ENCODE peak calls at places on chromosome 10, in nine cellular contexts. A is aorta; V is fibroblast of lung; U is PC-3; Q is sigmoid colon; I is psoas muscle; X is SJSA1; W is body of pancreas; D is CD4-positive, CD25-positive, alpha-beta regulatory T cell. K is an unnamed sample. For H3K9me3 and H3K27me3, the result is how much of the 10 kb centered on the place peaks cover.

GRCh38 chr10:22681783-22682183 is 32.6 kb downstream of the PIP4K2A start:
- DNase-seq in A (no peak), D (peak), V (peak), Q (no peak), I (no peak), W (no peak), X (peak), U (peak), K (no peak)

GRCh38 chr10:44310762-44311562 is 73.9 kb downstream of the CXCL12 start:
- DNase-seq in A (peak), Q (peak), W (peak), D (peak), I (peak), X (peak), V (peak), U (peak), K (no peak)

GRCh38 chr10:27912241-27912640 is 86.6 kb downstream of the ODAD2 start:
- DNase-seq in I (no peak), W (no peak), V (peak), Q (no peak), D (no peak), X (no peak), U (no peak), A (no peak), K (peak)

GRCh38 chr10:4926400-4926799 is 36.8 kb upstream of the AKR1C1 start:
- DNase-seq in V (no peak), A (no peak), U (no peak), W (no peak), I (no peak), D (no peak), Q (no peak), X (no peak), K (no peak)

GRCh38 chr10:128921389-128922022 is 545.5 kb upstream of the MGMT start:
- DNase-seq in A (no peak), U (no peak), I (no peak), V (no peak), Q (no peak), X (no peak), W (no peak), D (no peak), K (no peak)

GRCh38 chr10:129831150-129831549 is 132.9 kb downstream of the EBF3 start:
- DNase-seq in U (no peak), X (no peak), Q (no peak), I (no peak), V (no peak), D (no peak), A (no peak), W (no peak), K (no peak)

GRCh38 chr10:125411724-125412123 is 251.4 kb upstream of the CTBP2 start:
- DNase-seq in I (no peak), A (no peak), Q (no peak), U (peak), D (no peak), W (no peak), X (peak), V (peak), K (peak)

GRCh38 chr10:14839305-14839695 is 1.2 kb downstream of the HSPA14 start:
- DNase-seq in W (peak), V (peak), D (no peak), X (no peak), U (no peak), I (no peak), A (no peak), Q (no peak), K (peak)

GRCh38 chr10:112246-112645 is 23.0 kb upstream of the ZMYND11 start:
- DNase-seq in A (no peak), U (peak), V (no peak), Q (no peak), I (no peak), W (no peak), X (no peak), D (no peak), K (no peak)

GRCh38 chr10:107341281-107341680 is 176.8 kb upstream of the SORCS1 start:
- DNase-seq in U (peak), A (no peak), X (no peak), Q (no peak), I (no peak), W (no peak), D (no peak), V (no peak), K (no peak)

GRCh38 chr10:124180947-124181549 is 87.7 kb upstream of the CHST15 start:
- DNase-seq in W (no peak), U (peak), Q (no peak), D (no peak), I (no peak), X (no peak), V (peak), A (no peak), K (no peak)

GRCh38 chr10:19922236-19922963 is 106.2 kb downstream of the PLXDC2 start:
- DNase-seq in A (no peak), I (no peak), X (no peak), U (peak), V (peak), W (no peak), D (no peak), Q (no peak), K (no peak)

GRCh38 chr10:95508730-95509129 is 52.4 kb downstream of the SORBS1 start:
- DNase-seq in Q (no peak), U (no peak), X (no peak), W (no peak), A (no peak), V (no peak), I (no peak), D (no peak), K (no peak)

GRCh38 chr10:7111089-7111488 is 299.7 kb downstream of the SFMBT2 start:
- DNase-seq in U (no peak), D (no peak), X (no peak), V (no peak), I (no peak), Q (no peak), A (no peak), W (no peak), K (no peak)

GRCh38 chr10:73584737-73585136 is 6.4 kb downstream of the USP54 start:
- DNase-seq in D (no peak), W (no peak), V (no peak), I (no peak), Q (no peak), A (no peak), X (no peak), U (peak), K (peak)

GRCh38 chr10:48233643-48234042 is 40.9 kb downstream of the FRMPD2 start:
- DNase-seq in U (no peak), I (no peak), W (no peak), X (no peak), V (no peak), Q (no peak), A (no peak), D (no peak), K (no peak)

GRCh38 chr10:63286754-63287264 is 153.7 kb downstream of the NRBF2 start:
- DNase-seq in I (no peak), U (peak), Q (no peak), X (no peak), W (no peak), D (no peak), V (no peak), A (no peak), K (no peak)

GRCh38 chr10:122468923-122469781 is 7.8 kb downstream of the HTRA1 start:
- DNase-seq in V (peak), W (no peak), A (no peak), Q (no peak), D (no peak), U (peak), X (peak), I (no peak), K (peak)

GRCh38 chr10:29305031-29305335 is 16.1 kb downstream of the LYZL1 start:
- DNase-seq in Q (no peak), W (no peak), U (no peak), I (no peak), V (no peak), A (no peak), X (no peak), D (no peak), K (no peak)

GRCh38 chr10:29304259-29305030 is 15.6 kb downstream of the LYZL1 start:
- DNase-seq in V (peak), U (peak), A (no peak), Q (peak), D (peak), X (peak), I (no peak), W (peak), K (peak)

GRCh38 chr10:29302499-29302898 is 13.6 kb downstream of the LYZL1 start:
- DNase-seq in Q (no peak), I (no peak), D (no peak), V (no peak), U (no peak), A (no peak), X (no peak), W (no peak), K (no peak)

GRCh38 chr10:29297678-29298077 is 8.8 kb downstream of the LYZL1 start:
- DNase-seq in I (no peak), V (peak), Q (no peak), W (no peak), X (no peak), D (no peak), A (no peak), U (no peak), K (no peak)

GRCh38 chr10:29301359-29301910 is 12.6 kb downstream of the LYZL1 start:
- DNase-seq in X (no peak), A (no peak), Q (no peak), D (no peak), V (no peak), I (no peak), U (no peak), W (no peak), K (no peak)
- H3K9me3 ChIP-seq in X (under half), A (under half), Q (under half), D (under half), V (under half), I (under half), U (under half), W (under half), K (under half)

GRCh38 chr10:49400365-49400764 is 4.5 kb upstream of the DRGX start:
- DNase-seq in U (no peak), W (no peak), D (no peak), V (no peak), I (no peak), Q (no peak), X (no peak), A (no peak), K (no peak)
- H3K27me3 ChIP-seq in U (half or more), W (under half), D (under half), V (under half), I (under half), Q (half or more), X (half or more), A (under half), K (under half)

GRCh38 chr10:120988751-120989150 is 137.6 kb downstream of the WDR11 start:
- DNase-seq in A (no peak), X (no peak), V (no peak), I (no peak), Q (no peak), W (no peak), U (no peak), D (no peak), K (no peak)
- H3K9me3 ChIP-seq in A (under half), X (under half), V (under half), I (under half), Q (under half), W (under half), U (under half), D (under half), K (under half)

GRCh38 chr10:101775273-101776131 is at the start of gene FGF8:
- DNase-seq in Q (peak), X (no peak), D (no peak), V (no peak), W (no peak), U (no peak), A (no peak), I (no peak), K (no peak)
- H3K27me3 ChIP-seq in Q (half or more), X (under half), D (under half), V (half or more), W (under half), U (under half), A (under half), I (under half), K (under half)

GRCh38 chr10:130932326-130933007 is 379.1 kb downstream of the TCERG1L start:
- DNase-seq in W (no peak), U (no peak), D (no peak), A (no peak), X (no peak), Q (no peak), V (no peak), I (no peak), K (no peak)
- H3K9me3 ChIP-seq in W (under half), U (under half), D (under half), A (under half), X (under half), Q (under half), V (under half), I (under half), K (under half)

K was measured in SJCRH30.